ENCODE peak calls at places on chromosomes 4 and X, in six cellular contexts. One of them, this sample, is unnamed.

GRCh38 chrX:41703574-41704029 is 14.8 kb downstream of the GPR34 start:
- DNase-seq in LNCaP clone FGC: no peak
- DNase-seq in GM10248: no peak
- DNase-seq in amygdala: no peak
- DNase-seq in NCI-H1105: no peak
- DNase-seq in suprapubic skin: no peak
- DNase-seq in this sample: no peak

GRCh38 chr4:82809614-82810013 is 11.0 kb upstream of the SCD5 start:
- DNase-seq in LNCaP clone FGC: no peak
- DNase-seq in GM10248: no peak
- DNase-seq in amygdala: no peak
- DNase-seq in NCI-H1105: no peak
- DNase-seq in suprapubic skin: no peak
- DNase-seq in this sample: no peak

GRCh38 chrX:14936561-14936960 is 63.3 kb downstream of the MOSPD2 start:
- DNase-seq in LNCaP clone FGC: no peak
- DNase-seq in GM10248: peak; percentile 10
- DNase-seq in amygdala: no peak
- DNase-seq in NCI-H1105: no peak
- DNase-seq in suprapubic skin: no peak
- DNase-seq in this sample: no peak

GRCh38 chr4:22997358-22998224 is 304.9 kb downstream of the GBA3 start:
- DNase-seq in LNCaP clone FGC: no peak
- DNase-seq in GM10248: no peak
- DNase-seq in amygdala: no peak
- DNase-seq in NCI-H1105: no peak
- DNase-seq in suprapubic skin: no peak
- DNase-seq in this sample: no peak

GRCh38 chr4:145230726-145231125 is 50.3 kb upstream of the OTUD4 start:
- DNase-seq in LNCaP clone FGC: no peak
- DNase-seq in GM10248: no peak
- DNase-seq in amygdala: no peak
- DNase-seq in NCI-H1105: no peak
- DNase-seq in suprapubic skin: no peak
- DNase-seq in this sample: no peak

GRCh38 chrX:136752796-136753195 is 27.9 kb downstream of the ARHGEF6 start:
- DNase-seq in LNCaP clone FGC: no peak
- DNase-seq in GM10248: no peak
- DNase-seq in amygdala: no peak
- DNase-seq in NCI-H1105: no peak
- DNase-seq in suprapubic skin: no peak
- DNase-seq in this sample: no peak

GRCh38 chr4:24743931-24744330 is 51.4 kb upstream of the SOD3 start:
- DNase-seq in LNCaP clone FGC: no peak
- DNase-seq in GM10248: no peak
- DNase-seq in amygdala: no peak
- DNase-seq in NCI-H1105: no peak
- DNase-seq in suprapubic skin: no peak
- DNase-seq in this sample: no peak

GRCh38 chrX:8433296-8434094 is 31.1 kb upstream of the VCX3B start:
- DNase-seq in LNCaP clone FGC: no peak
- DNase-seq in GM10248: no peak
- DNase-seq in amygdala: no peak
- DNase-seq in NCI-H1105: no peak
- DNase-seq in suprapubic skin: no peak
- DNase-seq in this sample: no peak

GRCh38 chr4:109435635-109436034 is 2.0 kb downstream of the SEC24B start:
- DNase-seq in LNCaP clone FGC: no peak
- DNase-seq in GM10248: no peak
- DNase-seq in amygdala: no peak
- DNase-seq in NCI-H1105: no peak
- DNase-seq in suprapubic skin: no peak
- DNase-seq in this sample: no peak

GRCh38 chrX:65866146-65866545 is 173.7 kb downstream of the VSIG4 start:
- DNase-seq in LNCaP clone FGC: no peak
- DNase-seq in GM10248: peak; percentile 6
- DNase-seq in amygdala: no peak
- DNase-seq in NCI-H1105: no peak
- DNase-seq in suprapubic skin: no peak
- DNase-seq in this sample: no peak

GRCh38 chrX:13272426-13272825 is 47.4 kb downstream of the ATXN3L start:
- DNase-seq in LNCaP clone FGC: no peak
- DNase-seq in GM10248: no peak
- DNase-seq in amygdala: no peak
- DNase-seq in NCI-H1105: no peak
- DNase-seq in suprapubic skin: no peak
- DNase-seq in this sample: no peak

GRCh38 chr4:144154044-144154443 is 13.5 kb upstream of the GYPA start:
- DNase-seq in LNCaP clone FGC: no peak
- DNase-seq in GM10248: no peak
- DNase-seq in amygdala: no peak
- DNase-seq in NCI-H1105: no peak
- DNase-seq in suprapubic skin: no peak
- DNase-seq in this sample: no peak

GRCh38 chr4:108619372-108620100 is 840 bp upstream of the RPL34 start:
- DNase-seq in LNCaP clone FGC: no peak
- DNase-seq in GM10248: no peak
- DNase-seq in amygdala: no peak
- DNase-seq in NCI-H1105: no peak
- DNase-seq in suprapubic skin: no peak
- DNase-seq in this sample: no peak

GRCh38 chr4:47209833-47210232 is 178.5 kb downstream of the GABRB1 start:
- DNase-seq in LNCaP clone FGC: no peak
- DNase-seq in GM10248: no peak
- DNase-seq in amygdala: no peak
- DNase-seq in NCI-H1105: no peak
- DNase-seq in suprapubic skin: no peak
- DNase-seq in this sample: no peak

GRCh38 chr4:126766266-126766665 is 866.5 kb upstream of the INTU start:
- DNase-seq in LNCaP clone FGC: peak; percentile 21
- DNase-seq in GM10248: no peak
- DNase-seq in amygdala: no peak
- DNase-seq in NCI-H1105: no peak
- DNase-seq in suprapubic skin: no peak
- DNase-seq in this sample: no peak

GRCh38 chrX:120310861-120311631 is at the start of gene TMEM255A:
- DNase-seq in LNCaP clone FGC: no peak
- DNase-seq in GM10248: no peak
- DNase-seq in amygdala: no peak
- DNase-seq in NCI-H1105: peak; percentile 26
- DNase-seq in suprapubic skin: no peak
- DNase-seq in this sample: peak; percentile 15

GRCh38 chrX:103250977-103251376 is 4.0 kb downstream of the TCEAL8 start:
- DNase-seq in LNCaP clone FGC: peak; percentile 27
- DNase-seq in GM10248: no peak
- DNase-seq in amygdala: no peak
- DNase-seq in NCI-H1105: no peak
- DNase-seq in suprapubic skin: no peak
- DNase-seq in this sample: no peak

GRCh38 chr4:16626945-16627344 is 271.5 kb downstream of the LDB2 start:
- DNase-seq in LNCaP clone FGC: no peak
- DNase-seq in GM10248: no peak
- DNase-seq in amygdala: no peak
- DNase-seq in NCI-H1105: no peak
- DNase-seq in suprapubic skin: peak; percentile 81
- DNase-seq in this sample: no peak

GRCh38 chr4:174375422-174375821 is 91.7 kb downstream of the CEP44 start:
- DNase-seq in LNCaP clone FGC: no peak
- DNase-seq in GM10248: no peak
- DNase-seq in amygdala: no peak
- DNase-seq in NCI-H1105: no peak
- DNase-seq in suprapubic skin: no peak
- DNase-seq in this sample: no peak

GRCh38 chr4:185394568-185395254 is 1.0 kb downstream of the LRP2BP start:
- DNase-seq in LNCaP clone FGC: no peak
- DNase-seq in GM10248: no peak
- DNase-seq in amygdala: no peak
- DNase-seq in NCI-H1105: no peak
- DNase-seq in suprapubic skin: no peak
- DNase-seq in this sample: no peak

GRCh38 chr4:87032884-87033533 is 98.2 kb downstream of the AFF1 start:
- DNase-seq in LNCaP clone FGC: peak; percentile 47
- DNase-seq in GM10248: no peak
- DNase-seq in amygdala: no peak
- DNase-seq in NCI-H1105: no peak
- DNase-seq in suprapubic skin: no peak
- DNase-seq in this sample: no peak

GRCh38 chr4:146333187-146333894 is 119.0 kb downstream of the REELD1 start:
- DNase-seq in LNCaP clone FGC: peak; percentile 32
- DNase-seq in GM10248: peak; percentile 31
- DNase-seq in amygdala: no peak
- DNase-seq in NCI-H1105: no peak
- DNase-seq in suprapubic skin: no peak
- DNase-seq in this sample: no peak

This sample was measured in NCI-H510A.